ENCODE peak calls at places on chromosomes 13 and 19, in ten cellular contexts. I is breast epithelium; S is stimulated activated CD4-positive, alpha-beta T cell treated with anti-CD3 and anti-CD28 coated beads, Interleukin-1b, Interleukin-23, amount 100 ng/mL, for 4 hours; R is CD8-positive, alpha-beta T cell; N is LoVo; L is amniotic stem cell; T is T-cell; F is osteoblast; Y is NAMALWA; B is activated T-helper 1 cell treated with Interleukin-2 at 50 U/mL for 16 hours. P is an unnamed sample.
A peak's percentile ranks its signal among the peaks of the same experiment; 100 is the strongest.

GRCh38 chr13:24053505-24054251 is 106.8 kb upstream of the SPATA13 start:
- DNase-seq in B (peak; percentile 23), R (peak; percentile 73), F (peak; percentile 79), T (peak; percentile 36), N (peak; percentile 79), I (peak; percentile 41), S (peak; percentile 28), Y (peak; percentile 91), L (peak; percentile 21), P (no peak)

GRCh38 chr13:109787135-109787954 is 962 bp upstream of the IRS2 start:
- DNase-seq in Y (peak; percentile 67), T (no peak), B (no peak), R (peak; percentile 65), S (peak; percentile 22), N (peak; percentile 60), L (peak; percentile 12), F (no peak), I (peak; percentile 56), P (no peak)

GRCh38 chr19:4877753-4878490 is 10.5 kb upstream of the PLIN3 start:
- DNase-seq in Y (no peak), N (no peak), B (no peak), F (peak; percentile 90), I (peak; percentile 86), R (no peak), L (no peak), T (no peak), S (no peak), P (no peak)

GRCh38 chr13:105774739-105775460 is 760.6 kb downstream of the EFNB2 start:
- DNase-seq in T (no peak), I (no peak), F (no peak), B (no peak), S (no peak), N (peak; percentile 85), L (no peak), Y (no peak), R (no peak), P (no peak)

GRCh38 chr13:46633416-46633815 is 80.4 kb downstream of the LRCH1 start:
- DNase-seq in N (no peak), B (no peak), S (no peak), Y (no peak), T (no peak), I (no peak), F (peak; percentile 65), R (no peak), L (no peak), P (no peak)

GRCh38 chr13:25394661-25395060 is 22.9 kb downstream of the ATP8A2 start:
- DNase-seq in Y (no peak), S (no peak), I (no peak), F (no peak), N (no peak), B (no peak), R (no peak), L (no peak), T (no peak), P (no peak)

GRCh38 chr19:50977626-50978025 is 6.1 kb downstream of the KLK7 start:
- DNase-seq in Y (no peak), T (no peak), N (no peak), S (no peak), F (no peak), L (no peak), B (no peak), I (no peak), R (no peak), P (no peak)

GRCh38 chr13:70568571-70568970 is 460.3 kb upstream of the KLHL1 start:
- DNase-seq in L (no peak), I (no peak), S (no peak), T (no peak), B (no peak), N (peak; percentile 54), F (no peak), R (no peak), Y (peak; percentile 72), P (no peak)

GRCh38 chr19:54203151-54203611 is 2.5 kb downstream of the RPS9 start:
- DNase-seq in B (no peak), L (no peak), S (no peak), R (no peak), F (no peak), Y (no peak), T (no peak), N (no peak), I (no peak), P (no peak)

GRCh38 chr13:44199627-44200207 is 173.9 kb upstream of the SERP2 start:
- DNase-seq in B (no peak), Y (no peak), T (no peak), F (no peak), R (no peak), S (no peak), I (peak; percentile 54), N (no peak), L (no peak), P (no peak)

P was measured in D721Med.